ENCODE peak calls at places on chromosomes 3 and 15, in nine cellular contexts. One of them, this sample, is unnamed.

GRCh38 chr15:31828594-31828993 is 201.7 kb upstream of the CHRNA7 start:
- DNase-seq in Panc1: no peak
- DNase-seq in activated CD4-positive, alpha-beta T cell treated with anti-CD3 and anti-CD28 coated beads, Interleukin-2, amount 50 U/mL, for 1 hour: no peak
- DNase-seq in GM23248: no peak
- DNase-seq in GDM1: no peak
- DNase-seq in GM12891: no peak
- DNase-seq in Right ventricle myocardium superior: no peak
- DNase-seq in amygdala: no peak
- DNase-seq in nephron progenitor cell: no peak
- DNase-seq in this sample: no peak

GRCh38 chr3:144821583-144821982 is 850.0 kb downstream of the DIPK2A start:
- DNase-seq in Panc1: no peak
- DNase-seq in activated CD4-positive, alpha-beta T cell treated with anti-CD3 and anti-CD28 coated beads, Interleukin-2, amount 50 U/mL, for 1 hour: no peak
- DNase-seq in GM23248: peak; percentile 71
- DNase-seq in GDM1: no peak
- DNase-seq in GM12891: no peak
- DNase-seq in Right ventricle myocardium superior: no peak
- DNase-seq in amygdala: no peak
- DNase-seq in nephron progenitor cell: no peak
- DNase-seq in this sample: no peak

GRCh38 chr3:170278632-170279031 is 56.4 kb downstream of the PRKCI start:
- DNase-seq in Panc1: no peak
- DNase-seq in activated CD4-positive, alpha-beta T cell treated with anti-CD3 and anti-CD28 coated beads, Interleukin-2, amount 50 U/mL, for 1 hour: no peak
- DNase-seq in GM23248: no peak
- DNase-seq in GDM1: no peak
- DNase-seq in GM12891: no peak
- DNase-seq in Right ventricle myocardium superior: no peak
- DNase-seq in amygdala: no peak
- DNase-seq in nephron progenitor cell: no peak
- DNase-seq in this sample: no peak

GRCh38 chr15:94231728-94232086 is 346 bp downstream of the MCTP2 start:
- DNase-seq in Panc1: no peak
- DNase-seq in activated CD4-positive, alpha-beta T cell treated with anti-CD3 and anti-CD28 coated beads, Interleukin-2, amount 50 U/mL, for 1 hour: peak; percentile 8
- DNase-seq in GM23248: peak; percentile 11
- DNase-seq in GDM1: no peak
- DNase-seq in GM12891: no peak
- DNase-seq in Right ventricle myocardium superior: no peak
- DNase-seq in amygdala: no peak
- DNase-seq in nephron progenitor cell: no peak
- DNase-seq in this sample: no peak

GRCh38 chr3:184298759-184299487 is at the start of gene PSMD2:
- DNase-seq in Panc1: peak; percentile 72
- DNase-seq in activated CD4-positive, alpha-beta T cell treated with anti-CD3 and anti-CD28 coated beads, Interleukin-2, amount 50 U/mL, for 1 hour: peak; percentile 98
- DNase-seq in GM23248: peak; percentile 98
- DNase-seq in GDM1: peak; percentile 94
- DNase-seq in GM12891: peak; percentile 96
- DNase-seq in Right ventricle myocardium superior: peak; percentile 98
- DNase-seq in amygdala: peak; percentile 96
- DNase-seq in nephron progenitor cell: peak; percentile 99
- DNase-seq in this sample: peak; percentile 96

GRCh38 chr3:125054436-125055164 is 1.2 kb downstream of the HEG1 start:
- DNase-seq in Panc1: no peak
- DNase-seq in activated CD4-positive, alpha-beta T cell treated with anti-CD3 and anti-CD28 coated beads, Interleukin-2, amount 50 U/mL, for 1 hour: no peak
- DNase-seq in GM23248: peak; percentile 76
- DNase-seq in GDM1: no peak
- DNase-seq in GM12891: peak; percentile 30
- DNase-seq in Right ventricle myocardium superior: no peak
- DNase-seq in amygdala: no peak
- DNase-seq in nephron progenitor cell: no peak
- DNase-seq in this sample: peak; percentile 49

GRCh38 chr3:186967686-186968085 is 37.4 kb downstream of the ST6GAL1 start:
- DNase-seq in Panc1: no peak
- DNase-seq in activated CD4-positive, alpha-beta T cell treated with anti-CD3 and anti-CD28 coated beads, Interleukin-2, amount 50 U/mL, for 1 hour: no peak
- DNase-seq in GM23248: no peak
- DNase-seq in GDM1: peak; percentile 71
- DNase-seq in GM12891: no peak
- DNase-seq in Right ventricle myocardium superior: peak; percentile 67
- DNase-seq in amygdala: peak; percentile 41
- DNase-seq in nephron progenitor cell: no peak
- DNase-seq in this sample: no peak

GRCh38 chr15:79966634-79967330 is 4.2 kb downstream of the BCL2A1 start:
- DNase-seq in Panc1: no peak
- DNase-seq in activated CD4-positive, alpha-beta T cell treated with anti-CD3 and anti-CD28 coated beads, Interleukin-2, amount 50 U/mL, for 1 hour: no peak
- DNase-seq in GM23248: no peak
- DNase-seq in GDM1: no peak
- DNase-seq in GM12891: no peak
- DNase-seq in Right ventricle myocardium superior: no peak
- DNase-seq in amygdala: no peak
- DNase-seq in nephron progenitor cell: no peak
- DNase-seq in this sample: no peak